ENCODE peak calls at places on chromosomes 3 and 15, in ten cellular contexts. U, M, Z, O, L, Y, I, A, X and P are unnamed samples.

GRCh38 chr3:69871256-69871655 is 128.3 kb upstream of the SAMMSON start:
- DNase-seq in U (no peak), M (no peak), Z (no peak), O (no peak), L (no peak), Y (no peak), I (no peak), A (no peak), X (no peak), P (no peak)

GRCh38 chr3:73868688-73869315 is 244.1 kb upstream of the PDZRN3 start:
- DNase-seq in U (peak), M (no peak), Z (peak), O (peak), L (peak), Y (peak), I (no peak), A (peak), X (peak), P (no peak)

GRCh38 chr15:35032471-35032870 is 44.4 kb upstream of the ZNF770 start:
- DNase-seq in U (no peak), M (no peak), Z (no peak), O (no peak), L (no peak), Y (no peak), I (no peak), A (no peak), X (no peak), P (no peak)

GRCh38 chr15:69903476-69904295 is 194.0 kb downstream of the TLE3 start:
- DNase-seq in U (no peak), M (no peak), Z (peak), O (no peak), L (peak), Y (no peak), I (no peak), A (no peak), X (no peak), P (no peak)

GRCh38 chr15:39581501-39582285 is 814 bp downstream of the THBS1 start:
- DNase-seq in U (no peak), M (no peak), Z (peak), O (peak), L (peak), Y (peak), I (peak), A (peak), X (peak), P (no peak)

GRCh38 chr3:125067225-125067624 is 11.4 kb upstream of the HEG1 start:
- DNase-seq in U (no peak), M (no peak), Z (no peak), O (no peak), L (no peak), Y (no peak), I (no peak), A (no peak), X (no peak), P (no peak)

GRCh38 chr15:85583404-85584390 is 203.3 kb downstream of the AKAP13 start:
- DNase-seq in U (no peak), M (peak), Z (no peak), O (peak), L (peak), Y (no peak), I (no peak), A (no peak), X (peak), P (no peak)

GRCh38 chr3:186277268-186277909 is 84.6 kb downstream of the DGKG start:
- DNase-seq in U (no peak), M (no peak), Z (peak), O (peak), L (peak), Y (no peak), I (no peak), A (peak), X (peak), P (no peak)

GRCh38 chr3:33167716-33168339 is 50.8 kb downstream of the SUSD5 start:
- DNase-seq in U (no peak), M (no peak), Z (no peak), O (no peak), L (no peak), Y (no peak), I (no peak), A (no peak), X (peak), P (no peak)

GRCh38 chr3:43907508-43907858 is 216.7 kb downstream of the ABHD5 start:
- DNase-seq in U (no peak), M (peak), Z (no peak), O (no peak), L (no peak), Y (no peak), I (no peak), A (no peak), X (no peak), P (no peak)

GRCh38 chr15:55991841-55992768 is 1.3 kb downstream of the NEDD4 start:
- DNase-seq in U (no peak), M (peak), Z (no peak), O (no peak), L (no peak), Y (no peak), I (no peak), A (no peak), X (no peak), P (no peak)

GRCh38 chr3:18766971-18767370 is 341.8 kb upstream of the SATB1 start:
- DNase-seq in U (no peak), M (no peak), Z (no peak), O (no peak), L (no peak), Y (no peak), I (no peak), A (no peak), X (no peak), P (no peak)

GRCh38 chr3:148211725-148212124 is 486.0 kb upstream of the AGTR1 start:
- DNase-seq in U (no peak), M (no peak), Z (no peak), O (no peak), L (peak), Y (no peak), I (no peak), A (no peak), X (peak), P (no peak)

GRCh38 chr3:128074851-128075515 is 22.7 kb downstream of the SEC61A1 start:
- DNase-seq in U (no peak), M (no peak), Z (no peak), O (no peak), L (no peak), Y (no peak), I (no peak), A (no peak), X (no peak), P (no peak)

GRCh38 chr3:85571835-85572234 is 613.0 kb downstream of the CADM2 start:
- DNase-seq in U (no peak), M (no peak), Z (no peak), O (no peak), L (no peak), Y (no peak), I (no peak), A (no peak), X (no peak), P (no peak)

GRCh38 chr15:74620636-74621545 is 5.3 kb downstream of the CLK3 start:
- DNase-seq in U (peak), M (peak), Z (peak), O (peak), L (peak), Y (no peak), I (peak), A (peak), X (peak), P (peak)

GRCh38 chr3:119702530-119703527 is at the start of gene CFAP91:
- DNase-seq in U (peak), M (peak), Z (peak), O (peak), L (peak), Y (peak), I (no peak), A (peak), X (peak), P (peak)

GRCh38 chr15:33094336-33094735 is 100.2 kb downstream of the FMN1 start:
- DNase-seq in U (no peak), M (no peak), Z (peak), O (no peak), L (peak), Y (no peak), I (no peak), A (no peak), X (peak), P (no peak)

GRCh38 chr15:90001683-90002427 is 731 bp downstream of the ZNF710 start:
- DNase-seq in U (peak), M (peak), Z (no peak), O (peak), L (peak), Y (no peak), I (peak), A (peak), X (peak), P (peak)

GRCh38 chr3:98188553-98188952 is 22.1 kb downstream of the OR5H15 start:
- DNase-seq in U (no peak), M (peak), Z (no peak), O (no peak), L (no peak), Y (no peak), I (peak), A (no peak), X (no peak), P (no peak)
- TF ChIP-seq CTCF in U (no peak), M (peak), Z (peak), O (peak), L (peak), Y (peak), I (peak), A (peak), X (no peak), P (no peak)

GRCh38 chr15:76904461-76905012 is 603 bp downstream of the SCAPER start:
- DNase-seq in U (peak), M (peak), Z (no peak), O (peak), L (no peak), Y (no peak), I (no peak), A (peak), X (peak), P (no peak)

GRCh38 chr15:76901965-76902364 is 3.2 kb downstream of the SCAPER start:
- DNase-seq in U (no peak), M (no peak), Z (no peak), O (no peak), L (no peak), Y (no peak), I (no peak), A (no peak), X (no peak), P (no peak)

GRCh38 chr15:76903251-76903681 is 1.9 kb downstream of the SCAPER start:
- DNase-seq in U (no peak), M (peak), Z (peak), O (no peak), L (peak), Y (no peak), I (peak), A (no peak), X (peak), P (no peak)

GRCh38 chr15:76905855-76906254 is 715 bp upstream of the SCAPER start:
- DNase-seq in U (no peak), M (no peak), Z (no peak), O (no peak), L (no peak), Y (no peak), I (no peak), A (no peak), X (no peak), P (no peak)

GRCh38 chr15:76905013-76905839 is at the start of gene SCAPER:
- DNase-seq in U (peak), M (peak), Z (peak), O (peak), L (peak), Y (peak), I (peak), A (peak), X (peak), P (peak)
- TF ChIP-seq CTCF in U (no peak), M (no peak), Z (peak), O (no peak), L (no peak), Y (no peak), I (no peak), A (no peak), X (no peak), P (no peak)

GRCh38 chr15:62883938-62884479 is 158.5 kb upstream of the TPM1 start:
- DNase-seq in U (no peak), M (no peak), Z (peak), O (no peak), L (peak), Y (peak), I (no peak), A (no peak), X (no peak), P (no peak)
- TF ChIP-seq CTCF in U (no peak), M (no peak), Z (no peak), O (no peak), L (peak), Y (no peak), I (no peak), A (no peak), X (no peak), P (no peak)

GRCh38 chr15:59746777-59747176 is 57.7 kb upstream of the BNIP2 start:
- DNase-seq in U (no peak), M (no peak), Z (no peak), O (no peak), L (no peak), Y (no peak), I (no peak), A (no peak), X (no peak), P (no peak)

GRCh38 chr15:59751552-59752413 is 62.7 kb upstream of the BNIP2 start:
- DNase-seq in U (no peak), M (no peak), Z (no peak), O (no peak), L (peak), Y (no peak), I (no peak), A (no peak), X (no peak), P (no peak)
- TF ChIP-seq CTCF in U (no peak), M (no peak), Z (peak), O (peak), L (peak), Y (peak), I (peak), A (peak), X (peak), P (no peak)

DNA sequence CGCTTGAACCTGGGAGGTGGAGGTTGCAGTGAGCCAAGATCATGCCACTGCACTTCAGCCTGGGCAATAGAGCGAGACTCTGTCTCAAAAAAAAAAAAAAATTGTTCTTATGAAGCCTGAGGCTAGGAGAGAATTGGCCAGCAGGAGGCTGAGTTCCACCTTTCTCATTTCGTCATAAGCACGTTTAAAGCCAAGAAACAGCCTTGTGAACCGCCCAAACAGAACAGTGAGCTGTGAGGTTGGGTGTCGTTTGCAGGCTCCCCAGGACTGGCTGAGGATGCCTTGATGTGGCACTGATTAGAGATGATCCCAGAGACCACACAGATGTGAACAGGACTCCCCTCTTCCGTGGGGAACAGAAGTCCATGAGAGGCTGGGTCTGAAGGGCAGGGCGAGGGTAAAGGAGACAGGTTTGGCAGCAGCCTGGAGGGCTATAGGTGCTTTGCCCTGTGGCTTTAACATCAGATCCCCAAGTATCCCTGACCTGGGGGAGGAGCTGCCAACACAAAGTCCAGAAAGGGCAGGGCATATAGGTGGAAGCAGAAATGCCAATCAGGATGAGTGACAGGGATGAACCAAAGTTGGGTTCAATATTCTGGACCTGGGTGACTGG is 52.9 kb downstream of the CLEC3B start:
- DNase-seq in U (no peak), M (no peak), Z (no peak), O (no peak), L (peak), Y (no peak), I (no peak), A (no peak), X (no peak), P (no peak)
- TF ChIP-seq CTCF in U (no peak), M (no peak), Z (peak), O (peak), L (peak), Y (no peak), I (no peak), A (peak), X (peak), P (no peak)

GRCh38 chr3:112087746-112088145 is 1.6 kb downstream of the C3orf52 start:
- DNase-seq in U (no peak), M (no peak), Z (no peak), O (no peak), L (no peak), Y (no peak), I (no peak), A (no peak), X (no peak), P (no peak)

GRCh38 chr3:112088944-112089343 is 2.8 kb downstream of the C3orf52 start:
- DNase-seq in U (no peak), M (no peak), Z (no peak), O (no peak), L (no peak), Y (no peak), I (no peak), A (no peak), X (no peak), P (no peak)

GRCh38 chr3:112084980-112085697 is 1.1 kb upstream of the C3orf52 start:
- DNase-seq in U (no peak), M (no peak), Z (no peak), O (no peak), L (no peak), Y (no peak), I (no peak), A (no peak), X (no peak), P (no peak)

GRCh38 chr3:112086857-112087524 is 802 bp downstream of the C3orf52 start:
- DNase-seq in U (no peak), M (no peak), Z (peak), O (no peak), L (peak), Y (no peak), I (no peak), A (peak), X (no peak), P (no peak)

GRCh38 chr3:112086018-112086854 is at the start of gene C3orf52:
- DNase-seq in U (peak), M (peak), Z (peak), O (peak), L (peak), Y (no peak), I (peak), A (peak), X (peak), P (peak)
- TF ChIP-seq CTCF in U (no peak), M (no peak), Z (peak), O (peak), L (peak), Y (no peak), I (no peak), A (peak), X (peak), P (no peak)

DNA sequence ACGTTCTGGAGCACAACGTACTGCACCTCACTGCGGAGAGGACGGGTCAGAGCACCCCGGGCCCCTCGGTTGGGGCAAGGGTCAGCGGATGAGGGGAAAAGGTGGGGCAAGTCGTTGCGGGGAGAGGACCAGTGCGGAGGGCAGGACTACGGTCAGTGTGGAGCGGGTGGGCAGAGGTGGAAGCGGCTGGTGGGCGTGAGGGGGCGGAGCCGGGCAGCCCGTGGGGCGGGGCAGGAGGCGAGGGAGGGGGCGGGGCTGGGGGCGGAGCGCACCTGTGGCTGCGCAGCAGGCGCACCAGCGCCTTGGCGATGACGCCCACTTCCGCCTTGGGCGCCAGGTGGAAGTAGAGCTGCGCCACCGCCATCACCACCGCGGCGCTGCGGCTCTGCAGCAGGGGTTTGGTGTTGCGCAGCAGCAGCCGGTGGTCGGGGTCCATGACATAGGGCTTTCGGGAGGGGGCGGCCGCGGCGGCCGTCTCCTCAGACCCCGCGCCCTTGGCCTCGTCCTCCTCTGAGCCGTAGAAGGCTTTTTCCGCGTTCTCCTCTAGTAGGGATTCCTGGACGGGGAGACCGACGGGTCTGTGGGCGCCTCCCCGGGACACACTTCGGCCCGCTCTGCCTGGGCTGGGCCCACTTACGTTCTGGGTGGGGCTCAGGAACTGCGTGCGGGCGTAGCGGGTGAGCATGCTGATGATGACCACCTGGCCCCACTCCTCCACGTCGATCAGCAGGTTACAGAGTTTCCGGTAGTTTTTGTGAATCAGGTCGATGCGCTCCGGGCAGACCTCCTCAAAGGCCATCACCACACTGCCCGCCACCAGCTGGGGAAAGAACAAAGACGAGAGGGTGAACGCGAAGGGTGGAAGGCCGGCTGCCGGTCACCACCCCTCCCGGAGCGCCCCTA is 29.2 kb downstream of the AP3B2 start:
- DNase-seq in U (peak), M (peak), Z (no peak), O (peak), L (no peak), Y (no peak), I (peak), A (peak), X (no peak), P (peak)
- TF ChIP-seq CTCF in U (no peak), M (peak), Z (no peak), O (peak), L (no peak), Y (no peak), I (no peak), A (peak), X (no peak), P (no peak)

DNA sequence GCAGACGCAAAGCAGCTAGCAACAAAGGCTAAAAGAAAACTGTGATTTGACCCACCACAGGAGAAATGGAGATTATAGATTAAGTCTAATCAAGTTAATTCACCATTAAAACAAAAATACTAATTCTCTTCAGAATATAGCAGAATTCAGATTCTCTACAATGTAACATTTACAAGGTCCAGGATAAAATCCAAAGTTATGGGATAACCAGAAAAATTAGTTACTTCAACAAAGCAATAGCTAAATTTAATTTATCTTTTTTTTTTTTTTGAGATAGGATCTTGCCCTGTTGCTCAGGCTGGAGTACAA is 284.6 kb upstream of the MANF start:
- DNase-seq in U (no peak), M (no peak), Z (no peak), O (no peak), L (no peak), Y (no peak), I (no peak), A (no peak), X (no peak), P (no peak)
- TF ChIP-seq CTCF in U (no peak), M (no peak), Z (no peak), O (no peak), L (no peak), Y (no peak), I (no peak), A (no peak), X (no peak), P (no peak)

GRCh38 chr3:117892991-117893390 is 1141.7 kb downstream of the IGSF11 start:
- DNase-seq in U (no peak), M (no peak), Z (no peak), O (no peak), L (no peak), Y (no peak), I (no peak), A (no peak), X (no peak), P (no peak)

GRCh38 chr3:117893638-117894037 is 1141.0 kb downstream of the IGSF11 start:
- DNase-seq in U (no peak), M (no peak), Z (no peak), O (no peak), L (peak), Y (no peak), I (no peak), A (no peak), X (no peak), P (no peak)

GRCh38 chr3:117903226-117903625 is 1131.4 kb downstream of the IGSF11 start:
- DNase-seq in U (no peak), M (no peak), Z (peak), O (no peak), L (peak), Y (no peak), I (no peak), A (no peak), X (peak), P (no peak)

GRCh38 chr3:117898722-117899121 is 1135.9 kb downstream of the IGSF11 start:
- DNase-seq in U (no peak), M (no peak), Z (no peak), O (no peak), L (peak), Y (no peak), I (peak), A (no peak), X (no peak), P (no peak)
- TF ChIP-seq CTCF in U (peak), M (peak), Z (peak), O (peak), L (peak), Y (no peak), I (peak), A (peak), X (peak), P (no peak)

GRCh38 chr3:123327956-123328850 is 120.7 kb downstream of the ADCY5 start:
- DNase-seq in U (no peak), M (no peak), Z (no peak), O (no peak), L (no peak), Y (no peak), I (no peak), A (no peak), X (no peak), P (no peak)

GRCh38 chr3:123325766-123326256 is 123.1 kb downstream of the ADCY5 start:
- DNase-seq in U (no peak), M (no peak), Z (no peak), O (no peak), L (no peak), Y (no peak), I (no peak), A (no peak), X (no peak), P (no peak)

GRCh38 chr3:123324880-123325765 is 123.4 kb downstream of the SEC22A start:
- DNase-seq in U (no peak), M (no peak), Z (no peak), O (no peak), L (no peak), Y (no peak), I (no peak), A (no peak), X (no peak), P (no peak)

GRCh38 chr3:123327480-123327879 is 121.4 kb downstream of the ADCY5 start:
- DNase-seq in U (no peak), M (no peak), Z (no peak), O (no peak), L (no peak), Y (no peak), I (no peak), A (no peak), X (no peak), P (no peak)

GRCh38 chr3:123326531-123326930 is 122.4 kb downstream of the ADCY5 start:
- DNase-seq in U (no peak), M (no peak), Z (no peak), O (no peak), L (no peak), Y (no peak), I (no peak), A (no peak), X (no peak), P (no peak)
- TF ChIP-seq CTCF in U (no peak), M (no peak), Z (no peak), O (no peak), L (no peak), Y (no peak), I (no peak), A (no peak), X (no peak), P (no peak)